ENCODE peak calls at places on chromosome X, in six cellular contexts. B, A, O, V, R and S are unnamed samples. For H3K4me1 and H3K27me3, the result is how much of the 10 kb centered on the place peaks cover.

GRCh38 chrX:109709129-109709631 is 23.9 kb downstream of the ACSL4 start:
- DNase-seq in R (no peak), V (no peak), O (peak), A (no peak), B (no peak), S (no peak)

GRCh38 chrX:76433219-76433618 is 5.7 kb downstream of the MAGEE1 start:
- DNase-seq in B (no peak), R (no peak), V (no peak), A (no peak), O (no peak), S (no peak)

GRCh38 chrX:72105436-72105835 is 26.3 kb downstream of the RTL5 start:
- DNase-seq in B (no peak), A (no peak), V (no peak), O (no peak), R (no peak), S (no peak)

GRCh38 chrX:148043456-148043855 is 62.3 kb downstream of the FMR1NB start:
- DNase-seq in O (no peak), B (no peak), A (no peak), V (no peak), R (no peak), S (no peak)

GRCh38 chrX:39905475-39905889 is 192.3 kb downstream of the BCOR start:
- DNase-seq in V (peak), A (no peak), O (no peak), R (no peak), B (no peak), S (no peak)

GRCh38 chrX:118579417-118579816 is 83.8 kb downstream of the DOCK11 start:
- DNase-seq in B (no peak), A (no peak), R (no peak), V (no peak), O (no peak), S (no peak)

GRCh38 chrX:19627081-19627480 is 111.8 kb upstream of the MAP3K15 start:
- DNase-seq in B (peak), R (peak), O (no peak), A (no peak), V (no peak), S (no peak)

GRCh38 chrX:109936598-109936997 is 66.3 kb upstream of the TMEM164 start:
- DNase-seq in V (no peak), A (no peak), O (no peak), B (no peak), R (no peak), S (no peak)

GRCh38 chrX:20461576-20461975 is 194.9 kb upstream of the RPS6KA3 start:
- DNase-seq in B (no peak), A (no peak), V (no peak), R (no peak), O (no peak), S (no peak)

GRCh38 chrX:133980406-133980805 is 5.0 kb downstream of the GPC3 start:
- DNase-seq in O (no peak), B (no peak), R (no peak), V (no peak), A (no peak), S (no peak)

GRCh38 chrX:10722804-10723364 is 102.5 kb upstream of the MID1 start:
- DNase-seq in V (peak), O (peak), B (peak), A (peak), R (peak), S (peak)

GRCh38 chrX:131802836-131803626 is 220.1 kb upstream of the STK26 start:
- DNase-seq in A (peak), R (no peak), V (peak), O (peak), B (peak), S (peak)

DNA sequence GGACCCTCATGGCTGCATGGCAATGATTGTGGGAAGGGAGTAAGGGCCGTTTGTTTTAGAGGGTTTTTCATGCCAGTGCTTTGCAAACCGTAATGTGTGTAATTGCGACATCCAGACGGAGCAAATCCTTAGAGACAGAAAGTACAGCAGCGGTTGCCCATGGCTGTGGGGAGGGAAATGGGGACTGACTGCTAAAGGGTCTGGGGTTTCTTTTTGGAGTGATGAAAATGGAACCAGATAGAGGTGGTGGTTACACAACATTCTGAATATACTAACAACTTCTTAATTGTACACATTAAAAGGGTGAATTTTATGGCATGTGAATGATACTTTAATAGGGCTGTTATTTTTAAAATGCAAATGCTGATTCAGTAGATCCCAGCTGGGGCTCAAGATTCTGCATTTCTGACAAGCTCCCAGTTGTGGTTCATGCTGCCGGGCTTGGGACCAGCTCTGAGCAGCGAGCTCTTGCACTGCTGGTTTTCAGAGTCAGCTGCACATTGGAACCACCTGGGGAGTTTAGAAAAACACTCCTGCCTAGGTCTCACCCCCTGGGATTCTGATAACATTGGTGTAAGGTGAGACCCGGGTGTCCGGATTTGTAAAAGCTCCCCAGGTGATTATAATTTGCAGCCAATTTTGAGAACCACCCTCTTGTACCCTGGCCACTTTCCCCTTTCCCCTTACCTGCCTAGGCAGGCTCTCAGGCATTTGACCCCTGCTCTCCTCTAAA is 47.7 kb downstream of the PRPS1 start:
- DNase-seq in V (no peak), A (no peak), B (no peak), R (peak), O (no peak), S (no peak)
- H3K4me1 ChIP-seq in V (under half), A (under half), B (under half), R (half or more), O (under half), S (under half)

GRCh38 chrX:26558719-26559386 is 342.9 kb downstream of the MAGEB5 start:
- DNase-seq in B (no peak), R (no peak), O (no peak), A (no peak), V (no peak), S (no peak)
- H3K27me3 ChIP-seq in B (under half), R (under half), O (under half), A (under half), V (under half), S (under half)

DNA sequence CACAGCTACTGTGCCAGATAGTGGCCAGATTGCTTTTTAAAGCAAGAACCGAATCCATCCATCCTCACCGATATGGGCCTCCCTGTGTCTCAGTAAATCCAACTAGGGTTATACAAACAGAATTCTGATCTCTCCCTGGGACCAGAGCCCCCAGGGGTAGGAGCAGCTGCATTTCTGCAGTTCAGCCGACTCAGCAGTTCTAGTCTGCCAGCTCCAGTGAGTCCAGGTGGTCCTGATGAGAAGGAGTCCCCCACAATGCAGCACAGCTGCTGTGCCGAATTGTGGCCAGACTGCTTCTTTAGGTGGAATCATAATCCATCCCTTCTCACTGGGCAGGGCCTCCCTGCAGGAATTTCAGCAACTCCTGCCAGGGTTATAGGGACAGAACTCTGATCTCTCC is 532.9 kb downstream of the ACTRT1 start:
- DNase-seq in A (no peak), O (no peak), R (no peak), B (no peak), V (no peak), S (no peak)
- H3K4me3 ChIP-seq in A (no peak), O (no peak), R (no peak), B (no peak), V (no peak), S (no peak)

DNA sequence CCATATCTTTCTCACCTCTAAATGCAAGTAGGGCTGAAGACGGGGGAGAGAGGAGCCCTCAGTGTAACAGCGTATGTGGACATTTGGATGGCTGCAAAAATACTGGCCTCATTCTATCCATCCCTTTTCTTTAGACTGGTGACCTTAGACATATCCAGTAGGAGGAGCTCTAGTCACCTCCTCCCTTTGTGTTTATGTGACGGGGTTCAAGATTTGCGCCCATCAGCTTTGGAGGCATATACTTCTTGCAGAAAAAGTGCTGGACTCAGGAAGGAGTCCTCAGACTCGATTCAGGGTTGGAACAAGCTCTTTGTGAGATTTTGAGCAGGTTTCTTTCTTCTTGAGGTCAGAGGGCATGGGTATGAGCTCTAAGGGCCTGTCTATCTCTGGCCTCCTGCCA is 86.2 kb downstream of the MAMLD1 start:
- DNase-seq in B (no peak), R (no peak), O (peak), V (no peak), A (no peak), S (no peak)
- H3K4me1 ChIP-seq in B (under half), R (under half), O (under half), V (under half), A (under half), S (under half)

DNA sequence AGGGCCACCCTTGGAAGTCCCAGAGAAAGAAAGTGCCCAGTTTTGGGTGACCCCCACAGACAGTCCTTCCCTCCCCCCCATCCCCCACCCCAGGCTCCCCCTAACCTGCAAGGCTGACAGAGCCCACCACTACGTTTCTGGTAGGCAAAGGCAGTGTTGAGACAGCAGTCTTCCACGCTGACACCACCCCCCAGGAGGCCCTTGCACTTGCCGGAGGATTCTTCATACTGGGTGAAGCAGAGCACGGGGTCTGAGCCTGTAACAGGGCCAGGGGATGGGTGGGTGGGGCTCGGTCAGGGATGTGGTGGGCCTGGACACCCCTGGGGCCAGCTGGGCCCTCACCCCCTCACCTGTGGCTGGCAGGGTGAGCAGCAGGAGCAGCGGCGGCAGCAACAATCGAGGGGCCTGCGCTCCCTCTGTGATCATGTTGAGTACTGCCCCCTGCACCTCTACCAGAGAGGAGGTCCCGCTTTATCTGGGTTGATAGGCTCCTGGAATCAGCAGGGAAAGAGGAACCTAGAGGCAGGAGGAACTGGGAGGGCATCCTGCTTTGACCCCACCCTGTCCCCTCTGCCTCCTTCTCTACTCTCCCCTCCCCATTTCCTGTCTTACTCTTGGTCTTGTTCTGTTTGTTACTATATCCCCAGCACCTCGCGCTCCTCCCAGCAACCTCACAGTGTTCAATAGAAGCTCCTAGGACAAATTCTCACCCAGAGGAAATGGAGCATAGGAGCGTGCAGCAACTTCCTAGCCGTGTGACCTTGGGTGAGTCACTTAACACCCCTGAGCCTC is at the start of gene CFP:
- DNase-seq in O (peak), B (no peak), R (no peak), V (no peak), A (no peak), S (no peak)
- H3K27me3 ChIP-seq in O (under half), B (under half), R (under half), V (under half), A (under half), S (under half)

GRCh38 chrX:115968436-115969252 is 201.9 kb upstream of the AGTR2 start:
- DNase-seq in V (peak), B (peak), O (peak), A (peak), R (no peak), S (no peak)

GRCh38 chrX:115970718-115971117 is 199.8 kb upstream of the AGTR2 start:
- DNase-seq in R (no peak), V (no peak), B (no peak), A (no peak), O (no peak), S (no peak)

GRCh38 chrX:115972717-115973116 is 197.8 kb upstream of the AGTR2 start:
- DNase-seq in A (no peak), O (no peak), R (no peak), B (no peak), V (no peak), S (no peak)

GRCh38 chrX:115966920-115967319 is 203.6 kb upstream of the AGTR2 start:
- DNase-seq in V (no peak), B (no peak), R (no peak), A (no peak), O (no peak), S (no peak)
- H3K4me3 ChIP-seq in V (no peak), B (no peak), R (no peak), A (no peak), O (peak), S (no peak)

GRCh38 chrX:153877571-153878261 is 8.3 kb downstream of the L1CAM start:
- DNase-seq in R (no peak), B (no peak), A (no peak), O (no peak), V (no peak), S (no peak)
- H3K4me1 ChIP-seq in R (under half), B (under half), A (under half), O (under half), V (under half), S (under half)

GRCh38 chrX:1034717-1035116 is 177.7 kb downstream of the CRLF2 start:
- DNase-seq in R (peak), O (no peak), A (no peak), B (no peak), V (no peak), S (no peak)

GRCh38 chrX:1031521-1032430 is 180.7 kb downstream of the CRLF2 start:
- DNase-seq in V (no peak), B (no peak), O (no peak), R (peak), A (no peak), S (peak)

GRCh38 chrX:1041051-1041450 is 171.4 kb downstream of the CRLF2 start:
- DNase-seq in O (no peak), B (no peak), V (no peak), R (peak), A (no peak), S (no peak)

GRCh38 chrX:1029494-1029893 is 183.0 kb downstream of the CRLF2 start:
- DNase-seq in V (no peak), O (no peak), R (peak), A (no peak), B (no peak), S (no peak)

GRCh38 chrX:1035206-1035605 is 177.2 kb downstream of the CRLF2 start:
- DNase-seq in R (peak), O (no peak), B (no peak), A (no peak), V (no peak), S (no peak)
- H3K27me3 ChIP-seq in R (under half), O (under half), B (under half), A (under half), V (under half), S (under half)